ENCODE peak calls at places on chromosomes 4 and X, in four cellular contexts. One of them, this sample, is unnamed.

GRCh38 chr4:19135886-19136633 is 1114.5 kb upstream of the LCORL start:
- DNase-seq in activated naive CD4-positive, alpha-beta T cell treated with anti-CD3 and anti-CD28 coated beads for 36 hours: no peak
- DNase-seq in K562: no peak
- DNase-seq in M059J: peak; percentile 2
- DNase-seq in this sample: no peak

GRCh38 chrX:120672389-120672788 is 42.5 kb upstream of the C1GALT1C1 start:
- DNase-seq in activated naive CD4-positive, alpha-beta T cell treated with anti-CD3 and anti-CD28 coated beads for 36 hours: no peak
- DNase-seq in K562: peak; percentile 9
- DNase-seq in M059J: peak; percentile 95
- DNase-seq in this sample: no peak

GRCh38 chrX:5876984-5877655 is 351.5 kb downstream of the NLGN4X start:
- DNase-seq in activated naive CD4-positive, alpha-beta T cell treated with anti-CD3 and anti-CD28 coated beads for 36 hours: no peak
- DNase-seq in K562: no peak
- DNase-seq in M059J: peak; percentile 0
- DNase-seq in this sample: peak; percentile 21

GRCh38 chr4:143587703-143588102 is 74.2 kb downstream of the SMARCA5 start:
- DNase-seq in activated naive CD4-positive, alpha-beta T cell treated with anti-CD3 and anti-CD28 coated beads for 36 hours: no peak
- DNase-seq in K562: peak; percentile 6
- DNase-seq in M059J: peak; percentile 21
- DNase-seq in this sample: no peak

GRCh38 chrX:15751160-15751819 is 13.2 kb downstream of the CA5B start:
- DNase-seq in activated naive CD4-positive, alpha-beta T cell treated with anti-CD3 and anti-CD28 coated beads for 36 hours: no peak
- DNase-seq in K562: no peak
- DNase-seq in M059J: peak; percentile 95
- DNase-seq in this sample: no peak

GRCh38 chr4:1199556-1200331 is 27.4 kb upstream of the SPON2 start:
- DNase-seq in activated naive CD4-positive, alpha-beta T cell treated with anti-CD3 and anti-CD28 coated beads for 36 hours: peak; percentile 3
- DNase-seq in K562: no peak
- DNase-seq in M059J: no peak
- DNase-seq in this sample: no peak

GRCh38 chr4:951594-952468 is 19.6 kb downstream of the TMEM175 start:
- DNase-seq in activated naive CD4-positive, alpha-beta T cell treated with anti-CD3 and anti-CD28 coated beads for 36 hours: peak; percentile 3
- DNase-seq in K562: no peak
- DNase-seq in M059J: no peak
- DNase-seq in this sample: no peak

GRCh38 chr4:3672465-3672831 is 93.7 kb upstream of the ADRA2C start:
- DNase-seq in activated naive CD4-positive, alpha-beta T cell treated with anti-CD3 and anti-CD28 coated beads for 36 hours: no peak
- DNase-seq in K562: no peak
- DNase-seq in M059J: no peak
- DNase-seq in this sample: no peak

GRCh38 chr4:158571736-158572135 is 50.1 kb downstream of the RXFP1 start:
- DNase-seq in activated naive CD4-positive, alpha-beta T cell treated with anti-CD3 and anti-CD28 coated beads for 36 hours: no peak
- DNase-seq in K562: no peak
- DNase-seq in M059J: no peak
- DNase-seq in this sample: no peak

GRCh38 chr4:2127609-2128300 is 68.6 kb downstream of the NAT8L start:
- DNase-seq in activated naive CD4-positive, alpha-beta T cell treated with anti-CD3 and anti-CD28 coated beads for 36 hours: no peak
- DNase-seq in K562: no peak
- DNase-seq in M059J: no peak
- DNase-seq in this sample: no peak

GRCh38 chrX:155052738-155053498 is 18.0 kb downstream of the CMC4 start:
- DNase-seq in activated naive CD4-positive, alpha-beta T cell treated with anti-CD3 and anti-CD28 coated beads for 36 hours: no peak
- DNase-seq in K562: no peak
- DNase-seq in M059J: no peak
- DNase-seq in this sample: no peak

GRCh38 chr4:184169225-184169867 is 48.3 kb downstream of the ENPP6 start:
- DNase-seq in activated naive CD4-positive, alpha-beta T cell treated with anti-CD3 and anti-CD28 coated beads for 36 hours: no peak
- DNase-seq in K562: no peak
- DNase-seq in M059J: no peak
- DNase-seq in this sample: no peak

GRCh38 chr4:164977243-164978164 is at the start of gene TRIM61:
- DNase-seq in activated naive CD4-positive, alpha-beta T cell treated with anti-CD3 and anti-CD28 coated beads for 36 hours: peak; percentile 73
- DNase-seq in K562: peak; percentile 18
- DNase-seq in M059J: no peak
- DNase-seq in this sample: no peak

GRCh38 chrX:45716747-45717146 is 516.1 kb upstream of the DIPK2B start:
- DNase-seq in activated naive CD4-positive, alpha-beta T cell treated with anti-CD3 and anti-CD28 coated beads for 36 hours: no peak
- DNase-seq in K562: no peak
- DNase-seq in M059J: peak; percentile 11
- DNase-seq in this sample: no peak

GRCh38 chrX:20654596-20655106 is 387.9 kb upstream of the RPS6KA3 start:
- DNase-seq in activated naive CD4-positive, alpha-beta T cell treated with anti-CD3 and anti-CD28 coated beads for 36 hours: no peak
- DNase-seq in K562: no peak
- DNase-seq in M059J: no peak
- DNase-seq in this sample: no peak

GRCh38 chr4:166174717-166175510 is 301.9 kb downstream of the TLL1 start:
- DNase-seq in activated naive CD4-positive, alpha-beta T cell treated with anti-CD3 and anti-CD28 coated beads for 36 hours: no peak
- DNase-seq in K562: no peak
- DNase-seq in M059J: peak; percentile 85
- DNase-seq in this sample: no peak

GRCh38 chr4:73583661-73584060 is 36.6 kb downstream of the RASSF6 start:
- DNase-seq in activated naive CD4-positive, alpha-beta T cell treated with anti-CD3 and anti-CD28 coated beads for 36 hours: no peak
- DNase-seq in K562: no peak
- DNase-seq in M059J: no peak
- DNase-seq in this sample: no peak

GRCh38 chr4:124948976-124949597 is 236.6 kb upstream of the ANKRD50 start:
- DNase-seq in activated naive CD4-positive, alpha-beta T cell treated with anti-CD3 and anti-CD28 coated beads for 36 hours: no peak
- DNase-seq in K562: no peak
- DNase-seq in M059J: peak; percentile 52
- DNase-seq in this sample: no peak

GRCh38 chr4:109233585-109233984 is 68.9 kb downstream of the COL25A1 start:
- DNase-seq in activated naive CD4-positive, alpha-beta T cell treated with anti-CD3 and anti-CD28 coated beads for 36 hours: no peak
- DNase-seq in K562: no peak
- DNase-seq in M059J: no peak
- DNase-seq in this sample: no peak

GRCh38 chr4:76950052-76950845 is 697 bp downstream of the SEPTIN11 start:
- DNase-seq in activated naive CD4-positive, alpha-beta T cell treated with anti-CD3 and anti-CD28 coated beads for 36 hours: peak; percentile 50
- DNase-seq in K562: peak; percentile 51
- DNase-seq in M059J: peak; percentile 52
- DNase-seq in this sample: peak; percentile 34

GRCh38 chr4:67234296-67234695 is 311.0 kb downstream of the CENPC start:
- DNase-seq in activated naive CD4-positive, alpha-beta T cell treated with anti-CD3 and anti-CD28 coated beads for 36 hours: no peak
- DNase-seq in K562: no peak
- DNase-seq in M059J: peak; percentile 16
- DNase-seq in this sample: no peak

GRCh38 chr4:153269223-153269990 is 65.2 kb downstream of the TRIM2 start:
- DNase-seq in activated naive CD4-positive, alpha-beta T cell treated with anti-CD3 and anti-CD28 coated beads for 36 hours: no peak
- DNase-seq in K562: no peak
- DNase-seq in M059J: no peak
- DNase-seq in this sample: no peak